ENCODE peak calls at places on chromosomes 13 and 19, in four cellular contexts. K is left ventricle myocardium inferior, P is heart right ventricle, D is HFF-Myc. R is an unnamed sample.

GRCh38 chr19:34082289-34083077 is 89.8 kb upstream of the LSM14A start:
- DNase-seq in K (no peak), P (no peak), D (no peak), R (no peak)

GRCh38 chr19:49417090-49417489 is 6.2 kb downstream of the PTH2 start:
- DNase-seq in K (no peak), P (no peak), D (no peak), R (no peak)

GRCh38 chr19:39112338-39112890 is 13.2 kb upstream of the PAK4 start:
- DNase-seq in K (no peak), P (no peak), D (no peak), R (no peak)

GRCh38 chr13:30138511-30138910 is 168.8 kb downstream of the KATNAL1 start:
- DNase-seq in K (no peak), P (no peak), D (no peak), R (no peak)

GRCh38 chr13:71460179-71460578 is 406.8 kb downstream of the DACH1 start:
- DNase-seq in K (no peak), P (no peak), D (no peak), R (no peak)

GRCh38 chr19:55115446-55116065 is 1.9 kb downstream of the PPP1R12C start:
- DNase-seq in K (no peak), P (no peak), D (no peak), R (no peak)

GRCh38 chr13:36088001-36088400 is 43.2 kb downstream of the DCLK1 start:
- DNase-seq in K (no peak), P (no peak), D (no peak), R (no peak)

GRCh38 chr19:39397360-39398296 is 6.5 kb downstream of the MED29 start:
- DNase-seq in K (peak; percentile 91), P (peak; percentile 93), D (no peak), R (no peak)

GRCh38 chr13:39105110-39105509 is 66.9 kb downstream of the NHLRC3 start:
- DNase-seq in K (no peak), P (no peak), D (no peak), R (no peak)

GRCh38 chr13:46158983-46159382 is 23.0 kb downstream of the LCP1 start:
- DNase-seq in K (no peak), P (no peak), D (no peak), R (no peak)

GRCh38 chr13:46160065-46160464 is 21.9 kb downstream of the LCP1 start:
- DNase-seq in K (no peak), P (no peak), D (no peak), R (no peak)

GRCh38 chr13:46164661-46165060 is 17.3 kb downstream of the LCP1 start:
- DNase-seq in K (no peak), P (no peak), D (no peak), R (no peak)

GRCh38 chr13:46158222-46158621 is 23.8 kb downstream of the LCP1 start:
- DNase-seq in K (no peak), P (no peak), D (no peak), R (no peak)

DNA sequence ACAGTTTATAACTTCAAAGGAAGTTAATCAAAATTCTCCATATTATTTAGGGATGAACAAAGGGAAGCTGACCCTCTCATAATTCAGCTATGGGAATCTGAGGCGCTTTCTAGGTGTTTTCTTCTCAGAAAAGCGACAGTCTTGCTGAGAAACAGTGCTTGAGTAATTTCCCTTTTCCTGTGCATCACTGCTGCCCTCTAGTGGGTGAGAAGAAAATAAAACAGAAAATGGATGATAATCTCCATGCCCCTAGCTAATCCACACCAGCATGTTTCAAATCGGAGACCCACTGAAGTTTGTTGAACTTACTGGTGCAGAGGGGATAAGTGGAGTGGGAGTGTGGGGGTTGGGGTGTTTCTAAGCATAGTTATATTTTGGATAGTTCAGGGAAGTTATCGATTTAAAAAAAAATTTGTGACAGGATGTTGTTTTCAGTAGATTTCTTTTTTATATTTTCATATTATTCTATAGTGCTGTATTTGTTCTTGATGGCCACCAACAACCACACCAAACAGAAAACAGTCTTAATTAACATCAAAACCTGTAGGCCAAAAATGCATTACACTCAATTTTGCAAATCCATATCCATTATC is 21.4 kb downstream of the LCP1 start:
- DNase-seq in K (no peak), P (no peak), D (no peak), R (peak; percentile 57)
- TF ChIP-seq CTCF in K (peak; percentile 84), P (peak; percentile 81), D (peak; percentile 74), R (peak; percentile 77)

GRCh38 chr19:16001481-16002312 is 52.9 kb downstream of the OR10H4 start:
- DNase-seq in K (no peak), P (no peak), D (peak; percentile 14), R (no peak)
- H3K4me3 ChIP-seq in K (peak overlapping the region; percentile 53), P (peak overlapping the region; percentile 26), D (peak overlapping the region; percentile 18), R (peak overlapping the region; percentile 3)

DNA sequence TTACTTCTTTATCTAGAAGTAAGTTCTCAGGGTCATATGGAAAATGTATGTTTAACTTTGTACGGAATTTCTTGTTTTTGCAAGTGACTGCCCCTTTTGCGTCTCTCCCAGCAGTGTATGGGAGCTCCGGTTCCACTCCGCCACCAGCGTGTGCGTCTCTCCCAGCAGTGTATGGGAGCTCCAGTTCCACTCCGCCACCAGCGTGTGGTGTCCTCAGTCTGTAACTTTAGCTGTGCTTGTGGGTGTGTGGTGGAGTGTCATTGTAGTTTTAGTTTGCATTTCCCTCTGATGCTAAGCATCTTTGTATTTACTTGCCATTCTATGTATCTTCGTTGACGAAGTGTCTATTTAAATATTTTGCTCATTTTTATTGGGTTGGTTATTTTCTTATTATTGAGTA is 2.4 kb downstream of the CUL4A start:
- DNase-seq in K (no peak), P (peak; percentile 25), D (no peak), R (no peak)
- TF ChIP-seq CTCF in K (peak; percentile 16), P (no peak), D (peak; percentile 29), R (no peak)

GRCh38 chr19:36008336-36008978 is at the start of gene SYNE4:
- DNase-seq in K (no peak), P (no peak), D (no peak), R (no peak)
- H3K4me3 ChIP-seq in K (peak within 1 kb of the TSS; percentile 59), P (peak within 1 kb of the TSS; percentile 35), D (peak within 1 kb of the TSS; percentile 26), R (peak within 1 kb of the TSS; percentile 33)

DNA sequence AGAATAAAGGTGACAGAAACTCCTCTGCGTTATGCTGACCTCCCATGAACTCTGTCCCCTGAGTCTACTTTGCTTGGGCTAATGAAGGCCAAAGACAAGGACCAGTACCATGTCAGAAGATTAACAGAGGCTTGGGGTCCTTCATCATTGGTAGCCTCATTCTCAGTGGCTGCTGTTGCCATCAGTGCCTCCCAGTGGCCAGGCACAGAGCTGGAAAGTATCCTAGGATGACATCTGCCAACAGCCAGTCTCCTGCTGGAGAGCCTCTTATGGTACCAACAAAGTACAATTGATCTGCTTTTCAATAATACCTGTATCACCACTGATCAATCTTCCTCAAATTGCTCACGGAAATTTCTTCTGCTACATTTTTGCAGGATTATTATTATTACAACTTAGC is 281.6 kb downstream of the DNAJC15 start:
- DNase-seq in K (no peak), P (no peak), D (no peak), R (no peak)
- TF ChIP-seq CTCF in K (no peak), P (no peak), D (peak; percentile 7), R (no peak)

GRCh38 chr19:862529-863304 is 3.3 kb downstream of the CFD start:
- DNase-seq in K (no peak), P (peak; percentile 70), D (no peak), R (no peak)
- H3K4me3 ChIP-seq in K (peak overlapping the region; percentile 65), P (no peak overlapping the region), D (no peak overlapping the region), R (no peak overlapping the region)

GRCh38 chr19:29855087-29855486 is 43.3 kb downstream of the CCNE1 start:
- DNase-seq in K (no peak), P (no peak), D (no peak), R (no peak)

GRCh38 chr19:29858621-29859020 is 46.8 kb downstream of the CCNE1 start:
- DNase-seq in K (no peak), P (no peak), D (no peak), R (no peak)

GRCh38 chr19:29855771-29856510 is 44.1 kb downstream of the CCNE1 start:
- DNase-seq in K (no peak), P (no peak), D (no peak), R (no peak)

GRCh38 chr19:29860492-29860891 is 48.7 kb downstream of the CCNE1 start:
- DNase-seq in K (no peak), P (no peak), D (no peak), R (no peak)

GRCh38 chr19:29858000-29858596 is 46.3 kb downstream of the CCNE1 start:
- DNase-seq in K (no peak), P (no peak), D (no peak), R (no peak)
- TF ChIP-seq CTCF in K (peak; percentile 69), P (peak; percentile 63), D (peak; percentile 63), R (peak; percentile 44)

GRCh38 chr13:64551755-64552154 is 2678.4 kb downstream of the PCDH9 start:
- DNase-seq in K (no peak), P (no peak), D (peak; percentile 58), R (no peak)

GRCh38 chr13:64553411-64554129 is 2676.6 kb downstream of the PCDH9 start:
- DNase-seq in K (no peak), P (no peak), D (no peak), R (no peak)

GRCh38 chr13:64556391-64556790 is 2673.7 kb downstream of the PCDH9 start:
- DNase-seq in K (no peak), P (no peak), D (no peak), R (peak; percentile 13)
- H3K4me3 ChIP-seq in K (no peak overlapping the region), P (no peak overlapping the region), D (no peak overlapping the region), R (no peak overlapping the region)

GRCh38 chr19:13154241-13154778 is 4.1 kb downstream of the IER2 start:
- DNase-seq in K (peak; percentile 93), P (peak; percentile 88), D (no peak), R (peak; percentile 69)

GRCh38 chr19:13151605-13152355 is 1.6 kb downstream of the IER2 start:
- DNase-seq in K (peak; percentile 98), P (peak; percentile 97), D (no peak), R (peak; percentile 92)

GRCh38 chr19:13153627-13154240 is 3.5 kb downstream of the IER2 start:
- DNase-seq in K (no peak), P (peak; percentile 49), D (no peak), R (no peak)

GRCh38 chr19:13152356-13152853 is 2.2 kb downstream of the IER2 start:
- DNase-seq in K (no peak), P (no peak), D (no peak), R (no peak)

DNA sequence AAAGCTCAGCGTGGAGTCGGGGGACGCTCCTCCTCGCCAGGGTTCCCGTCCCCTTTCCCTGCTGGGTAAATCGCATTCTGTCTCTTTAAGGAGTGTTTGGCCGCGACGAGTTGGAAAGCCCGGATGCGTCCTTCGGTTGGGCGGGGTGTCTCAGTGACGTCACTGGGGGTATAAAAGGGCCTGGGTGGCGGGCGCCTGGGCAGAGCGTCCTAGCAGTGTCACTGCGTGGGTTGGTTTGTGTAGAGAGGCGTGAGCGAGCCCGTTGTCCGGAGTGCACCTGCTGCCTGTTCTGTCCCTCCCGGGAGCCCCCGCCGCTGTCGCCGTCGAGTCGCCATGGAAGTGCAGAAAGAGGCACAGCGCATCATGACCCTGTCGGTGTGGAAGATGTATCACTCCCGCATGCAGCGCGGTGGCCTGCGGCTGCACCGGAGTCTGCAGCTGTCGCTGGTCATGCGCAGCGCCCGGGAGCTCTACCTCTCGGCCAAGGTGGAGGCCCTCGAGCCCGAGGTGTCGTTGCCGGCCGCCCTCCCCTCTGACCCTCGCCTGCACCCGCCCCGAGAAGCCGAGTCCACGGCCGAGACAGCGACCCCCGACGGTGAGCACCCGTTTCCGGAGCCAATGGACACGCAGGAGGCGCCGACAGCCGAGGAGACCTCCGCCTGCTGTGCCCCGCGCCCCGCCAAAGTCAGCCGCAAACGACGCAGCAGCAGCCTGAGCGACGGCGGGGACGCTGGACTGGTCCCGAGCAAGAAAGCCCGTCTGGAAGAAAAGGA is 2.8 kb downstream of the IER2 start:
- DNase-seq in K (peak; percentile 94), P (peak; percentile 96), D (peak; percentile 88), R (peak; percentile 81)
- TF ChIP-seq CTCF in K (peak; percentile 30), P (peak; percentile 19), D (peak; percentile 1), R (no peak)